ENCODE peak calls at places on chromosomes 7 and 10, in five cellular contexts. One of them, this sample, is unnamed.

GRCh38 chr7:130276796-130277762 is 10.4 kb downstream of the CPA2 start:
- DNase-seq in K562: no peak
- DNase-seq in cardiac muscle cell: no peak
- DNase-seq in colonic mucosa: no peak
- DNase-seq in coronary artery: no peak
- DNase-seq in this sample: no peak

GRCh38 chr7:150425670-150426069 is 24.8 kb upstream of the GIMAP8 start:
- DNase-seq in cardiac muscle cell: no peak
- DNase-seq in colonic mucosa: no peak
- DNase-seq in K562: no peak
- DNase-seq in coronary artery: peak
- DNase-seq in this sample: no peak

GRCh38 chr10:84140036-84140379 is 699 bp downstream of the GHITM start:
- DNase-seq in colonic mucosa: no peak
- DNase-seq in cardiac muscle cell: peak
- DNase-seq in K562: peak
- DNase-seq in coronary artery: peak
- DNase-seq in this sample: peak

GRCh38 chr7:8418627-8419245 is 14.7 kb upstream of the NXPH1 start:
- DNase-seq in cardiac muscle cell: peak
- DNase-seq in colonic mucosa: peak
- DNase-seq in K562: peak
- DNase-seq in coronary artery: no peak
- DNase-seq in this sample: peak

GRCh38 chr10:110711382-110711781 is 67.2 kb downstream of the RBM20 start:
- DNase-seq in coronary artery: no peak
- DNase-seq in cardiac muscle cell: no peak
- DNase-seq in K562: no peak
- DNase-seq in colonic mucosa: no peak
- DNase-seq in this sample: no peak

GRCh38 chr10:132102071-132102716 is 36.4 kb downstream of the JAKMIP3 start:
- DNase-seq in K562: no peak
- DNase-seq in colonic mucosa: no peak
- DNase-seq in coronary artery: peak
- DNase-seq in cardiac muscle cell: no peak
- DNase-seq in this sample: no peak

GRCh38 chr7:123494193-123494796 is 40.1 kb downstream of the IQUB start:
- DNase-seq in cardiac muscle cell: peak
- DNase-seq in colonic mucosa: peak
- DNase-seq in K562: peak
- DNase-seq in coronary artery: no peak
- DNase-seq in this sample: peak

GRCh38 chr10:133131053-133131452 is 29.0 kb upstream of the KNDC1 start:
- DNase-seq in coronary artery: no peak
- DNase-seq in cardiac muscle cell: no peak
- DNase-seq in K562: no peak
- DNase-seq in colonic mucosa: no peak
- DNase-seq in this sample: no peak

GRCh38 chr7:122394512-122394911 is 90.0 kb upstream of the FEZF1 start:
- DNase-seq in K562: no peak
- DNase-seq in colonic mucosa: no peak
- DNase-seq in cardiac muscle cell: no peak
- DNase-seq in coronary artery: no peak
- DNase-seq in this sample: no peak

GRCh38 chr10:451021-451471 is 238.4 kb downstream of the DIP2C start:
- DNase-seq in coronary artery: no peak
- DNase-seq in K562: no peak
- DNase-seq in cardiac muscle cell: no peak
- DNase-seq in colonic mucosa: no peak
- DNase-seq in this sample: no peak
- H3K4me3 ChIP-seq in coronary artery: no peak
- H3K4me3 ChIP-seq in K562: no peak
- H3K4me3 ChIP-seq in cardiac muscle cell: no peak
- H3K4me3 ChIP-seq in colonic mucosa: no peak
- H3K4me3 ChIP-seq in this sample: no peak

DNA sequence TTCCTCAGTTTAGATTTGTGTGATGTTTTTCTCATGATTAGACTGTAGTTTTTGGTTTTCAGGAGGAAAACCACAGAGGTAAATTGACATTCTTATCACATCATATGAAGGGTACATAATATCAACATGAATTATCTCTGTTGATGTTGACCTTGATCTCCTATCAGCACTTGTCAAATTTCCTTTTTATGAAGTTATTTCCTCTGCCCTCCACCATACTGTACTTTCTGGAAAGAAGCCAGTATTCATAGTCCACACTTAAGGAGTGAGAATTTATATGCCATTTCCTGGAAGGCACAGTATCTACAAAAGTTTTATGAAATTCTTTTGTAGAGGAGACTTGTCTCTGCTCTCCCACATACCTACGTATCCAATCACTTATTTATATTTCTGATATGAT is 807.2 kb upstream of the MBL2 start:
- DNase-seq in K562: no peak
- DNase-seq in cardiac muscle cell: no peak
- DNase-seq in coronary artery: no peak
- DNase-seq in colonic mucosa: no peak
- DNase-seq in this sample: no peak
- H3K4me3 ChIP-seq in K562: no peak
- H3K4me3 ChIP-seq in cardiac muscle cell: no peak
- H3K4me3 ChIP-seq in coronary artery: no peak
- H3K4me3 ChIP-seq in colonic mucosa: no peak
- H3K4me3 ChIP-seq in this sample: no peak

GRCh38 chr10:49700211-49700610 is 20.8 kb downstream of the C10orf53 start:
- DNase-seq in colonic mucosa: no peak
- DNase-seq in K562: no peak
- DNase-seq in cardiac muscle cell: no peak
- DNase-seq in coronary artery: no peak
- DNase-seq in this sample: no peak
- H3K4me3 ChIP-seq in colonic mucosa: no peak
- H3K4me3 ChIP-seq in K562: no peak
- H3K4me3 ChIP-seq in cardiac muscle cell: no peak
- H3K4me3 ChIP-seq in coronary artery: no peak
- H3K4me3 ChIP-seq in this sample: no peak

DNA sequence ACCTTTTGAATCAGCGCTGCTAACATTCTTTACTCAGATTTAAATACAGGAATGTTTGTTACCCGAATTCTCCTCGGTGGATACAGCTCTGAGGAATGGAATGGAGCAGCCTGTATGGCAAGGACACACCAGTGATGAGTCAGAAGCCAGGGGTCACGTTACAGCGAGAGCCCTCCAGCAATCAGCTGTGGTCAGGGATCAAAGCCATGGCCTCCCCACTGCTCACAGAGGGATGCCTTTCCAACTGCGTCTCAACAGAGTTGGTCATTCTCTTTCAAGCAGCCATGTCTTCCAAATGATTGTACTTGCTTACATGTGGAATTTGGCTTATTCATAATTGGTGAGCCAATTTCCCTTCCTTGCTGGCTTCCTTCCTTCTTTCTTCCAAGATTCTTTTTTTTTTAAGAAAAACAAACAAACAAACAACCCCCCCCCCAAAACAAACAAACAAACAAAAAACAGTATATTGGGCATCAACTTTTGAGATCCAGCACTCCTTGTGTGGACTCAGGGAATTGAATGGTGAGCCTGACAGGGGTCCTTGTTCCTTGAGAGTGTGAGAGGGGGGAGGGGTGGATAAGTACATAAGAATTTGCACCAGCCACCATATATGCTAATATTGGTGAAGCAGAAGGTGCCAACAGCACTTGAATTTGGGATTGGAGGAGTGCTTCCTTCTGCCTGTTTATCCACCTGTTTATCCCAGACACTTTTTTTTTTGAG is 100.2 kb downstream of the ATXN7L1 start:
- DNase-seq in cardiac muscle cell: peak
- DNase-seq in K562: peak
- DNase-seq in coronary artery: peak
- DNase-seq in colonic mucosa: peak
- DNase-seq in this sample: peak
- H3K4me3 ChIP-seq in cardiac muscle cell: no peak
- H3K4me3 ChIP-seq in K562: no peak
- H3K4me3 ChIP-seq in coronary artery: no peak
- H3K4me3 ChIP-seq in colonic mucosa: no peak
- H3K4me3 ChIP-seq in this sample: no peak

DNA sequence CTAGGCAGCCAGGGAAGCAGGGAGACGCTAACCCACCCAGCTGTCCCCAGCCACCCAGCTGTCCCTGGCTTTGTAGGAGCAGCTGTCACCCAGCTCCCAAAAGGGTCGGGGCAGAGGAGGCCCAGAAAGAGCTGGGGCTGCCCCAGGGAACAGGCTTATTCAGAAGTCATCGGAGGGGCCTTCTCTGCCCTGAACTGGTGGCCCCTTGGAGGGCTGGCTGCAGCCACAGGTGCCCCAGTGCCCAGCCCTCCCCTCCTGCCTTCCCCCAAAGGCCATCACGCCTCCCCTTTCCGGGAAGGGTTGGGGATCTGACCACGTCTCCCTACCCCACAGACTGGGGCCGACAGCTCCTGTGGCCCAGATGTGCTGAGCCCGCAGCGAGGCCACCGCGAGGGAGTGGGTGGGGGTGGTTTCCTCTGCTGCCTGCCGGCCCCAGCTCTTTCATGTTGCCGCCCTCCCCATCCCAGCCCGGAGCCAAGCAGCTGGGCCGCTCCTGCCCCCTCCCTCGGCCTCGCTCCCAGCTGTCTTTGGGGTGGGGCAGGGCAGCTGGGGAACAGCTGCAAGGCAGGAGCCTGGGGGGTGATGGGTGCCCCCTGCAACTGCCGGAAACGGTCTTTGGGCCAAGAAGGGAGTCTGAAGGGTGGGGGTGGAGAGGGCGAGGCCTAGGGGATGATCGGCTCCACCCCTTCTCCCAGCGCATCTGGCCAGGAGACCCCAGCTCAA is 16.8 kb downstream of the TRIM8 start:
- DNase-seq in colonic mucosa: peak
- DNase-seq in cardiac muscle cell: no peak
- DNase-seq in coronary artery: peak
- DNase-seq in K562: peak
- DNase-seq in this sample: peak
- H3K4me3 ChIP-seq in colonic mucosa: no peak
- H3K4me3 ChIP-seq in cardiac muscle cell: no peak
- H3K4me3 ChIP-seq in coronary artery: peak
- H3K4me3 ChIP-seq in K562: no peak
- H3K4me3 ChIP-seq in this sample: peak